ENCODE peak calls at places on chromosomes 13 and 19, in four cellular contexts. E is GM12878, X is K562, K is H1. I is an unnamed sample.

GRCh38 chr13:22278336-22278929 is 607.6 kb downstream of the FGF9 start:
- DNase-seq in X (peak; percentile 29), K (peak; percentile 7), E (peak; percentile 43), I (peak; percentile 63)

GRCh38 chr13:36297259-36297599 is 385 bp downstream of the CCDC169 start:
- DNase-seq in K (no peak), X (no peak), E (no peak), I (peak; percentile 25)

GRCh38 chr13:30676672-30677071 is 58.7 kb upstream of the ALOX5AP start:
- DNase-seq in X (peak; percentile 12), K (no peak), E (no peak), I (peak; percentile 47)

GRCh38 chr13:40375522-40376171 is 290.8 kb downstream of the FOXO1 start:
- DNase-seq in K (no peak), X (no peak), E (no peak), I (no peak)

GRCh38 chr19:41298327-41298964 is 11.5 kb upstream of the CCDC97 start:
- DNase-seq in E (no peak), X (no peak), K (no peak), I (peak; percentile 82)

GRCh38 chr19:23436318-23436717 is 41.0 kb upstream of the ZNF91 start:
- DNase-seq in K (no peak), X (no peak), E (no peak), I (no peak)

GRCh38 chr13:110915874-110916670 is 1.2 kb upstream of the ANKRD10 start:
- DNase-seq in E (no peak), X (no peak), K (no peak), I (peak; percentile 64)

GRCh38 chr19:39438270-39438934 is 2.7 kb upstream of the RPS16 start:
- DNase-seq in X (no peak), K (no peak), E (no peak), I (peak; percentile 67)

GRCh38 chr19:38898788-38899446 is 501 bp downstream of the SIRT2 start:
- DNase-seq in K (no peak), E (no peak), X (no peak), I (peak; percentile 19)

GRCh38 chr19:47106819-47107200 is 6.8 kb downstream of the ZC3H4 start:
- DNase-seq in X (peak; percentile 53), E (no peak), K (no peak), I (peak; percentile 66)

GRCh38 chr19:44582581-44583265 is 30.6 kb upstream of the IGSF23 start:
- DNase-seq in X (peak; percentile 77), K (peak; percentile 50), E (no peak), I (no peak)

GRCh38 chr19:15091918-15092753 is 10.1 kb downstream of the OR1I1 start:
- DNase-seq in X (peak; percentile 77), E (no peak), K (no peak), I (peak; percentile 71)

GRCh38 chr13:32674503-32674902 is 88.3 kb downstream of the PDS5B start:
- DNase-seq in X (no peak), K (no peak), E (no peak), I (no peak)
- TF ChIP-seq CHD1 in X (no peak), K (no peak), E (no peak), I (no peak)

DNA sequence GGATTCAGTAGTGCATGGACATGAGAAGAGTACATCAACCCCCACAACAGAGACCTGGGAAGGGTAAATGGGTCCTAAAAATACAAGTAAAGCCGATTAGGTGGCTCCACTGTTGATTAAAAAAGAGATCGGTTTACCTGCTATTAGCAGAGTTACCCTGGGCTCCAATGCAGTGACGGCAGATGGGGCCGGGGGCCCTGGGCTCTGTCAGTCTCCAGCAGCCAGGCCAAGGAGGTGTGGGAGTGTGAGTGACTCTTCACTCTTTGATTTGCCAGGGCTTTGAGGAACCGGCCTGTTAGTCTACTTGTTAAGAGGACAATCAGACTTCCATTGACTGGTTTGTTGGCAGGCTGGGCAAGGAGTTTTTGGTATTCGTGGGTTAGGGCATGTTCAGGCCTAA is 1368.7 kb downstream of the UQCRFS1 start:
- DNase-seq in K (no peak), X (no peak), E (no peak), I (no peak)
- TF ChIP-seq CHD1 in K (no peak), X (no peak), E (no peak), I (no peak)

DNA sequence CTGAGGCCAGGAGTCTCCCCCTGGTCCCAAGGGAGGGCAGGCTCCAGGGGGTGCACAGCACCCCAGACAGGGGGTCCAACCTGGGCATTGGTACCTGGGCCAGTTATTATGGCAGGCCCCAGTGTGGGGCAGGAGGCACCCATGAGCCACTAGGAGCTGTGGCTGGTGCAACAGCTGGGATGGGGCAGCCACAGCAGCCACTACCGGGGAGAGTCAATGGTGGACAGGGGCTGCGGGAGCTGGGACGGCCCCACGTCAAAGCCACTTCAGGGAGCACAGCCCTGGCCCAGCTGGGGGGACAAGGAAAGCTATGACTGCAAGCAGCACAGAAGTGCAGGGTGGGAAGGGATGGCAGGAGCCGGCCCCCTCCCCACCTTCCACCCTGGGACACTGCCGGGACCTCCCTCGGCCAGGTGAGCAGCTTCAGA is 5.6 kb downstream of the C19orf25 start:
- DNase-seq in X (no peak), E (no peak), K (no peak), I (no peak)
- TF ChIP-seq CHD1 in X (no peak), E (no peak), K (no peak), I (no peak)

GRCh38 chr19:18798384-18799352 is 7.6 kb upstream of the COMP start:
- DNase-seq in X (no peak), K (no peak), E (no peak), I (no peak)
- TF ChIP-seq CHD1 in X (no peak), K (no peak), E (no peak), I (no peak)

I was measured in IMR-90.